ENCODE peak calls at places on chromosomes 12 and 14, in ten cellular contexts. D is mesendoderm; Y is GM12892; P is head of caudate nucleus; M is activated effector memory CD4-positive, alpha-beta T cell treated with anti-CD3 and anti-CD28 coated beads, Interleukin-2, amount 50 U/mL, for 16 hours; H is lower lobe of right lung; Z is AG08395; X is stimulated activated CD8-positive, alpha-beta memory T cell treated with anti-CD3 and anti-CD28 coated beads, Interleukin-7, amount 100 ng/mL, for 48 hours; U is RCC 7860; J is GM19239. K is an unnamed sample.

GRCh38 chr14:102593841-102594170 is 1.4 kb downstream of the RCOR1 start:
- DNase-seq in D (no peak), Y (no peak), P (no peak), M (no peak), H (no peak), Z (no peak), X (no peak), U (no peak), J (no peak), K (no peak)

GRCh38 chr14:36751116-36751515 is 89.5 kb downstream of the PAX9 start:
- DNase-seq in D (no peak), Y (no peak), P (no peak), M (no peak), H (no peak), Z (no peak), X (no peak), U (no peak), J (no peak), K (no peak)

GRCh38 chr14:105022276-105022670 is 1.4 kb upstream of the CDCA4 start:
- DNase-seq in D (no peak), Y (no peak), P (no peak), M (no peak), H (no peak), Z (no peak), X (no peak), U (no peak), J (no peak), K (no peak)

GRCh38 chr14:104882325-104882973 is 17.4 kb downstream of the CEP170B start:
- DNase-seq in D (peak), Y (no peak), P (no peak), M (no peak), H (peak), Z (no peak), X (peak), U (no peak), J (no peak), K (peak)

GRCh38 chr12:106195638-106196037 is 52.2 kb downstream of the CKAP4 start:
- DNase-seq in D (no peak), Y (no peak), P (peak), M (no peak), H (no peak), Z (peak), X (no peak), U (no peak), J (no peak), K (no peak)

GRCh38 chr12:79848321-79848720 is 86.6 kb downstream of the PPP1R12A start:
- DNase-seq in D (no peak), Y (no peak), P (no peak), M (no peak), H (no peak), Z (no peak), X (no peak), U (no peak), J (no peak), K (no peak)

GRCh38 chr14:45434221-45434620 is 181.2 kb upstream of the MIS18BP1 start:
- DNase-seq in D (peak), Y (no peak), P (no peak), M (no peak), H (no peak), Z (no peak), X (no peak), U (no peak), J (no peak), K (no peak)

GRCh38 chr14:62428429-62429203 is 616.6 kb downstream of the KCNH5 start:
- DNase-seq in D (peak), Y (no peak), P (no peak), M (no peak), H (no peak), Z (no peak), X (no peak), U (no peak), J (no peak), K (no peak)